ENCODE peak calls at places on chromosomes 12 and 14, in six cellular contexts. One of them, this sample, is unnamed.

GRCh38 chr12:28973491-28973890 is 175.6 kb upstream of the FAR2 start:
- DNase-seq in H1: no peak
- DNase-seq in HepG2: no peak
- DNase-seq in HCT116: no peak
- DNase-seq in NT2/D1: no peak
- DNase-seq in GM12878: no peak
- DNase-seq in this sample: no peak

GRCh38 chr14:99654235-99655000 is 9.5 kb downstream of the HHIPL1 start:
- DNase-seq in H1: no peak
- DNase-seq in HepG2: no peak
- DNase-seq in HCT116: no peak
- DNase-seq in NT2/D1: no peak
- DNase-seq in GM12878: no peak
- DNase-seq in this sample: no peak

GRCh38 chr14:101928415-101928841 is 35.9 kb upstream of the DYNC1H1 start:
- DNase-seq in H1: no peak
- DNase-seq in HepG2: no peak
- DNase-seq in HCT116: no peak
- DNase-seq in NT2/D1: no peak
- DNase-seq in GM12878: no peak
- DNase-seq in this sample: no peak

GRCh38 chr14:57560681-57561080 is 67.0 kb upstream of the CCDC198 start:
- DNase-seq in H1: no peak
- DNase-seq in HepG2: no peak
- DNase-seq in HCT116: no peak
- DNase-seq in NT2/D1: no peak
- DNase-seq in GM12878: peak; percentile 38
- DNase-seq in this sample: no peak

GRCh38 chr14:105317546-105317945 is 3.0 kb downstream of the PACS2 start:
- DNase-seq in H1: no peak
- DNase-seq in HepG2: no peak
- DNase-seq in HCT116: no peak
- DNase-seq in NT2/D1: no peak
- DNase-seq in GM12878: no peak
- DNase-seq in this sample: no peak

GRCh38 chr12:108561852-108562347 is 496 bp upstream of the ISCU start:
- DNase-seq in H1: no peak
- DNase-seq in HepG2: no peak
- DNase-seq in HCT116: peak; percentile 18
- DNase-seq in NT2/D1: no peak
- DNase-seq in GM12878: no peak
- DNase-seq in this sample: no peak

GRCh38 chr12:103495783-103496456 is at the start of gene C12orf42:
- DNase-seq in H1: peak; percentile 76
- DNase-seq in HepG2: no peak
- DNase-seq in HCT116: peak; percentile 12
- DNase-seq in NT2/D1: peak; percentile 23
- DNase-seq in GM12878: peak; percentile 63
- DNase-seq in this sample: peak; percentile 16

GRCh38 chr12:54021432-54022013 is 6.7 kb upstream of the HOXC6 start:
- DNase-seq in H1: peak; percentile 75
- DNase-seq in HepG2: no peak
- DNase-seq in HCT116: no peak
- DNase-seq in NT2/D1: no peak
- DNase-seq in GM12878: no peak
- DNase-seq in this sample: peak; percentile 28

GRCh38 chr12:50073712-50074111 is 11.4 kb upstream of the SMARCD1 start:
- DNase-seq in H1: no peak
- DNase-seq in HepG2: no peak
- DNase-seq in HCT116: no peak
- DNase-seq in NT2/D1: no peak
- DNase-seq in GM12878: no peak
- DNase-seq in this sample: no peak

GRCh38 chr12:131986361-131986760 is 36.6 kb downstream of the EP400 start:
- DNase-seq in H1: peak; percentile 36
- DNase-seq in HepG2: no peak
- DNase-seq in HCT116: no peak
- DNase-seq in NT2/D1: no peak
- DNase-seq in GM12878: no peak
- DNase-seq in this sample: no peak

GRCh38 chr14:104307246-104307626 is 168.8 kb downstream of the KIF26A start:
- DNase-seq in H1: no peak
- DNase-seq in HepG2: no peak
- DNase-seq in HCT116: no peak
- DNase-seq in NT2/D1: no peak
- DNase-seq in GM12878: no peak
- DNase-seq in this sample: no peak

GRCh38 chr12:68290126-68290525 is 36.7 kb upstream of the IL22 start:
- DNase-seq in H1: no peak
- DNase-seq in HepG2: no peak
- DNase-seq in HCT116: no peak
- DNase-seq in NT2/D1: no peak
- DNase-seq in GM12878: peak; percentile 93
- DNase-seq in this sample: no peak

GRCh38 chr12:126191037-126191891 is 1126.0 kb downstream of the AACS start:
- DNase-seq in H1: peak; percentile 74
- DNase-seq in HepG2: no peak
- DNase-seq in HCT116: no peak
- DNase-seq in NT2/D1: peak; percentile 43
- DNase-seq in GM12878: no peak
- DNase-seq in this sample: no peak

GRCh38 chr14:22648506-22648905 is 4.4 kb upstream of the OR6J1 start:
- DNase-seq in H1: no peak
- DNase-seq in HepG2: no peak
- DNase-seq in HCT116: no peak
- DNase-seq in NT2/D1: no peak
- DNase-seq in GM12878: no peak
- DNase-seq in this sample: no peak

GRCh38 chr12:44774815-44775411 is 101.2 kb downstream of the NELL2 start:
- DNase-seq in H1: peak; percentile 91
- DNase-seq in HepG2: peak; percentile 21
- DNase-seq in HCT116: peak; percentile 15
- DNase-seq in NT2/D1: peak; percentile 33
- DNase-seq in GM12878: no peak
- DNase-seq in this sample: peak; percentile 45

GRCh38 chr12:62684586-62685295 is 218.1 kb downstream of the MON2 start:
- DNase-seq in H1: no peak
- DNase-seq in HepG2: no peak
- DNase-seq in HCT116: no peak
- DNase-seq in NT2/D1: no peak
- DNase-seq in GM12878: no peak
- DNase-seq in this sample: no peak

GRCh38 chr12:124188561-124189405 is 106.1 kb upstream of the RFLNA start:
- DNase-seq in H1: no peak
- DNase-seq in HepG2: peak; percentile 30
- DNase-seq in HCT116: no peak
- DNase-seq in NT2/D1: peak; percentile 18
- DNase-seq in GM12878: no peak
- DNase-seq in this sample: no peak

GRCh38 chr12:46218509-46219095 is 50.2 kb downstream of the SLC38A1 start:
- DNase-seq in H1: no peak
- DNase-seq in HepG2: no peak
- DNase-seq in HCT116: no peak
- DNase-seq in NT2/D1: no peak
- DNase-seq in GM12878: no peak
- DNase-seq in this sample: no peak

GRCh38 chr12:119869720-119870119 is 7.4 kb downstream of the CIT start:
- DNase-seq in H1: no peak
- DNase-seq in HepG2: no peak
- DNase-seq in HCT116: peak; percentile 12
- DNase-seq in NT2/D1: no peak
- DNase-seq in GM12878: no peak
- DNase-seq in this sample: no peak

GRCh38 chr14:58817846-58818245 is 180.1 kb downstream of the DACT1 start:
- DNase-seq in H1: no peak
- DNase-seq in HepG2: no peak
- DNase-seq in HCT116: no peak
- DNase-seq in NT2/D1: no peak
- DNase-seq in GM12878: no peak
- DNase-seq in this sample: no peak
- TF ChIP-seq ZNF274 in H1: no peak
- TF ChIP-seq ZNF274 in HepG2: no peak
- TF ChIP-seq ZNF274 in HCT116: no peak
- TF ChIP-seq ZNF274 in NT2/D1: no peak
- TF ChIP-seq ZNF274 in GM12878: no peak
- TF ChIP-seq ZNF274 in this sample: no peak

GRCh38 chr14:35337074-35337556 is 44.9 kb downstream of the PSMA6 start:
- DNase-seq in H1: no peak
- DNase-seq in HepG2: peak; percentile 75
- DNase-seq in HCT116: no peak
- DNase-seq in NT2/D1: no peak
- DNase-seq in GM12878: no peak
- DNase-seq in this sample: no peak
- H3K9ac ChIP-seq in H1: no peak overlapping the region
- H3K9ac ChIP-seq in HepG2: peak overlapping the region; percentile 73
- H3K9ac ChIP-seq in HCT116: no peak overlapping the region
- H3K9ac ChIP-seq in NT2/D1: peak overlapping the region; percentile 70
- H3K9ac ChIP-seq in GM12878: no peak overlapping the region
- H3K9ac ChIP-seq in this sample: peak overlapping the region; percentile 53

GRCh38 chr12:79561401-79562132 is 129.2 kb downstream of the PAWR start:
- DNase-seq in H1: no peak
- DNase-seq in HepG2: no peak
- DNase-seq in HCT116: no peak
- DNase-seq in NT2/D1: no peak
- DNase-seq in GM12878: no peak
- DNase-seq in this sample: no peak

GRCh38 chr12:79558924-79559469 is 131.8 kb downstream of the PAWR start:
- DNase-seq in H1: no peak
- DNase-seq in HepG2: no peak
- DNase-seq in HCT116: no peak
- DNase-seq in NT2/D1: no peak
- DNase-seq in GM12878: no peak
- DNase-seq in this sample: no peak

GRCh38 chr12:79557690-79558315 is 133.0 kb downstream of the PAWR start:
- DNase-seq in H1: no peak
- DNase-seq in HepG2: no peak
- DNase-seq in HCT116: no peak
- DNase-seq in NT2/D1: no peak
- DNase-seq in GM12878: no peak
- DNase-seq in this sample: no peak

GRCh38 chr12:79559591-79559990 is 131.2 kb downstream of the PAWR start:
- DNase-seq in H1: no peak
- DNase-seq in HepG2: no peak
- DNase-seq in HCT116: no peak
- DNase-seq in NT2/D1: no peak
- DNase-seq in GM12878: no peak
- DNase-seq in this sample: no peak

DNA sequence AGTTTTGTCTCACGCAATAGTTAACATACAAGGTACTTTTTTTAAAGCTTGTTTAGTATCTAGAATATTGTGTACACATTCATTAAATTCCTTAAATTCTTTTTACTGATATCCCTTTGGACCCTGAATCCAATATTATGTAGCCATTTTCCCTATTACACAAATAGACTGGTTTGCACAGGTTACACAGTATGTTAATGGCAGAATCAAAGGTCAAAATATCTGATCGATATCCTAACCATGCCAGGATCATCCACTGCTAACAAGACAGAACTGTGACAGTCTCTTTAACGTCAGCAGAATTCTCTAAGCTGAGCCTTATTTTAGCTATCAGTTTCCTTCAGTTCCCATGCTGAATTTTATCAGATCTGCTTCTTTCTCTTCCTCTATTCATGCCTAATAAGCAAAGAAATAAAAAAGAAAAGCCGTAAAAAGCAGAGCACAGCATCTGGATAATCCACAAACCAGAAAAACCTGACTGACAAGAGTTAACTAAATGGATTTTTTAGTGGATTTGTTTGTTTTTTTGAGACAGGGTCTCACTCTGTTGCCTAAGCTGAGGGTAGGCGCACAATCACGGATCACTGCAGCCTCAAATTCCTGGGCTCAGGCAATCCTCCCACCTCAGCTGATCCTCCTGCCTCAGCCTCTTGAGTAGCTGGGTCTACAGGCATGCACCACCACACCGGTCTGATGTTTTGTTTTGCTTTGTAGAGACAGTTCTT is 130.4 kb downstream of the PAWR start:
- DNase-seq in H1: no peak
- DNase-seq in HepG2: peak; percentile 93
- DNase-seq in HCT116: no peak
- DNase-seq in NT2/D1: no peak
- DNase-seq in GM12878: no peak
- DNase-seq in this sample: no peak
- TF ChIP-seq ZNF274 in H1: no peak
- TF ChIP-seq ZNF274 in HepG2: no peak
- TF ChIP-seq ZNF274 in HCT116: no peak
- TF ChIP-seq ZNF274 in NT2/D1: no peak
- TF ChIP-seq ZNF274 in GM12878: no peak
- TF ChIP-seq ZNF274 in this sample: no peak

DNA sequence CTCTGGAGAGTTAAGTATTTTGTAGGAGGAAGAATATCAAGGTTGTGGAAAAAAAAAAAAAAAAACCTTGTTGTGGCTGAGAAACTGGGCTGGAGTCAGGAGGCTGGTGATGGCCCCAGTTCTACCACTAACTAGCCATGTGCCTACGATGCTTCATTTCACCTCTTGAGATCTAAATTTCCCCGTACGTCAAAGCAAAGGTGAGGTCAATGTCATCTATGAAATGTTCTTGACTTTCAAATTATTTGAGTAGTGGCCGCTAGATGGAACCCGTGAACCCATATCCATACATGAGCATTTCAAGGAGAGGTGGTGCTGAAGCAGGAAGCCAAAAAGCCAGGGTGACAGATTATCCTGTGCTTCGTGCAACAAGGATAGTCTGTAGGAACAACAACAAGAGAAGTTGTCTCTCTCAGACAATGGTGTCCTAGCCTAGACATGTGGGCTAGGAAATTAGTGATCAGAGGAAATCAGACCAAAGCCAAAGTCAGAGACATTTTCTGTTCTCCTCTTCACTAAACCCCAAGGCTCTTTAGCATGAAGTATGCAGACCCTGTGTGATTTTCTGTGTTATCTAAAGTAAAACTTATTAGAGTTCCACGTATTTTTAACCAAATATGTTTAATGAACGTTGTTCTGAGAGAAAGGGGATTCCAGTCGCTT is 95.5 kb upstream of the ETV6 start:
- DNase-seq in H1: no peak
- DNase-seq in HepG2: peak; percentile 34
- DNase-seq in HCT116: peak; percentile 56
- DNase-seq in NT2/D1: peak; percentile 93
- DNase-seq in GM12878: peak; percentile 88
- DNase-seq in this sample: peak; percentile 47
- H3K9ac ChIP-seq in H1: no peak overlapping the region
- H3K9ac ChIP-seq in HepG2: no peak overlapping the region
- H3K9ac ChIP-seq in HCT116: no peak overlapping the region
- H3K9ac ChIP-seq in NT2/D1: no peak overlapping the region
- H3K9ac ChIP-seq in GM12878: no peak overlapping the region
- H3K9ac ChIP-seq in this sample: no peak overlapping the region

This sample was measured in K562.